ENCODE peak calls at places on chromosomes 16 and 17, in five cellular contexts. One of them, this sample, is unnamed.

GRCh38 chr17:36004604-36005003 is 3.3 kb upstream of the CCL15 start:
- DNase-seq in Caco-2: no peak
- DNase-seq in tibial artery: no peak
- DNase-seq in HCT116: no peak
- DNase-seq in aorta: no peak
- DNase-seq in this sample: no peak

GRCh38 chr17:46836500-46836899 is 14.9 kb upstream of the WNT9B start:
- DNase-seq in Caco-2: no peak
- DNase-seq in aorta: no peak
- DNase-seq in tibial artery: no peak
- DNase-seq in HCT116: no peak
- DNase-seq in this sample: peak; percentile 61

GRCh38 chr17:74454197-74455024 is 12.0 kb upstream of the CD300A start:
- DNase-seq in Caco-2: no peak
- DNase-seq in aorta: peak; percentile 94
- DNase-seq in tibial artery: peak; percentile 91
- DNase-seq in HCT116: peak; percentile 66
- DNase-seq in this sample: peak; percentile 99

GRCh38 chr16:9787717-9788116 is 394.5 kb downstream of the GRIN2A start:
- DNase-seq in HCT116: no peak
- DNase-seq in aorta: no peak
- DNase-seq in tibial artery: no peak
- DNase-seq in Caco-2: no peak
- DNase-seq in this sample: no peak

GRCh38 chr17:16297367-16298139 is 55.7 kb downstream of the CENPV start:
- DNase-seq in Caco-2: peak; percentile 45
- DNase-seq in tibial artery: no peak
- DNase-seq in HCT116: no peak
- DNase-seq in aorta: no peak
- DNase-seq in this sample: no peak

GRCh38 chr16:71700822-71701221 is 23.7 kb downstream of the PHLPP2 start:
- DNase-seq in HCT116: no peak
- DNase-seq in aorta: no peak
- DNase-seq in Caco-2: no peak
- DNase-seq in tibial artery: no peak
- DNase-seq in this sample: no peak

GRCh38 chr17:80064696-80065095 is 28.3 kb downstream of the CCDC40 start:
- DNase-seq in Caco-2: no peak
- DNase-seq in HCT116: no peak
- DNase-seq in tibial artery: no peak
- DNase-seq in aorta: no peak
- DNase-seq in this sample: peak; percentile 15

GRCh38 chr17:16449121-16449570 is 33.8 kb downstream of the TRPV2 start:
- DNase-seq in aorta: no peak
- DNase-seq in tibial artery: no peak
- DNase-seq in HCT116: no peak
- DNase-seq in Caco-2: no peak
- DNase-seq in this sample: peak; percentile 69

GRCh38 chr17:70629902-70630301 is 460.6 kb downstream of the KCNJ2 start:
- DNase-seq in HCT116: no peak
- DNase-seq in Caco-2: no peak
- DNase-seq in aorta: no peak
- DNase-seq in tibial artery: no peak
- DNase-seq in this sample: no peak

GRCh38 chr16:83577201-83577600 is 230.6 kb upstream of the HSBP1 start:
- DNase-seq in aorta: no peak
- DNase-seq in HCT116: no peak
- DNase-seq in tibial artery: no peak
- DNase-seq in Caco-2: no peak
- DNase-seq in this sample: no peak

GRCh38 chr17:59814685-59815084 is 78.1 kb downstream of the TUBD1 start:
- DNase-seq in Caco-2: no peak
- DNase-seq in HCT116: no peak
- DNase-seq in aorta: no peak
- DNase-seq in tibial artery: no peak
- DNase-seq in this sample: no peak

GRCh38 chr17:42275527-42276358 is 448 bp downstream of the STAT5B start:
- DNase-seq in HCT116: no peak
- DNase-seq in tibial artery: no peak
- DNase-seq in aorta: peak; percentile 45
- DNase-seq in Caco-2: no peak
- DNase-seq in this sample: peak; percentile 88

GRCh38 chr16:4415538-4416199 is 727 bp downstream of the CORO7 start:
- DNase-seq in aorta: peak; percentile 78
- DNase-seq in tibial artery: peak; percentile 60
- DNase-seq in Caco-2: no peak
- DNase-seq in HCT116: no peak
- DNase-seq in this sample: peak; percentile 94

GRCh38 chr16:49282690-49283375 is 1.2 kb upstream of the CBLN1 start:
- DNase-seq in aorta: no peak
- DNase-seq in HCT116: no peak
- DNase-seq in Caco-2: no peak
- DNase-seq in tibial artery: no peak
- DNase-seq in this sample: peak; percentile 84

GRCh38 chr17:82239926-82240505 is 11.2 kb downstream of the SLC16A3 start:
- DNase-seq in tibial artery: no peak
- DNase-seq in HCT116: no peak
- DNase-seq in aorta: no peak
- DNase-seq in Caco-2: no peak
- DNase-seq in this sample: peak; percentile 87

GRCh38 chr16:54240180-54241125 is 46.1 kb downstream of the IRX3 start:
- DNase-seq in Caco-2: no peak
- DNase-seq in HCT116: no peak
- DNase-seq in aorta: no peak
- DNase-seq in tibial artery: no peak
- DNase-seq in this sample: peak; percentile 45

GRCh38 chr16:11681526-11681925 is 13.3 kb downstream of the SNN start:
- DNase-seq in tibial artery: no peak
- DNase-seq in Caco-2: no peak
- DNase-seq in aorta: no peak
- DNase-seq in HCT116: no peak
- DNase-seq in this sample: no peak

GRCh38 chr16:20760346-20760745 is 3.5 kb upstream of the ACSM3 start:
- DNase-seq in aorta: no peak
- DNase-seq in tibial artery: no peak
- DNase-seq in Caco-2: no peak
- DNase-seq in HCT116: no peak
- DNase-seq in this sample: no peak

GRCh38 chr17:79941088-79942010 is 94.3 kb downstream of the TBC1D16 start:
- DNase-seq in tibial artery: peak; percentile 19
- DNase-seq in Caco-2: peak; percentile 30
- DNase-seq in aorta: peak; percentile 48
- DNase-seq in HCT116: no peak
- DNase-seq in this sample: peak; percentile 74

GRCh38 chr17:13027246-13027645 is 9.4 kb upstream of the ELAC2 start:
- DNase-seq in Caco-2: no peak
- DNase-seq in aorta: no peak
- DNase-seq in tibial artery: no peak
- DNase-seq in HCT116: no peak
- DNase-seq in this sample: no peak

GRCh38 chr17:79691931-79692330 is 38.8 kb upstream of the ENPP7 start:
- DNase-seq in tibial artery: no peak
- DNase-seq in Caco-2: no peak
- DNase-seq in aorta: no peak
- DNase-seq in HCT116: no peak
- DNase-seq in this sample: no peak

GRCh38 chr16:66143422-66143821 is 223.1 kb upstream of the CDH5 start:
- DNase-seq in HCT116: no peak
- DNase-seq in tibial artery: no peak
- DNase-seq in Caco-2: no peak
- DNase-seq in aorta: no peak
- DNase-seq in this sample: peak; percentile 52

GRCh38 chr16:84582958-84583516 is 34.8 kb downstream of the COTL1 start:
- DNase-seq in aorta: no peak
- DNase-seq in tibial artery: no peak
- DNase-seq in HCT116: no peak
- DNase-seq in Caco-2: no peak
- DNase-seq in this sample: peak; percentile 97

GRCh38 chr16:11546522-11547485 is 39.9 kb downstream of the LITAF start:
- DNase-seq in tibial artery: no peak
- DNase-seq in Caco-2: no peak
- DNase-seq in HCT116: no peak
- DNase-seq in aorta: no peak
- DNase-seq in this sample: peak; percentile 71

GRCh38 chr17:78645421-78646295 is 68.5 kb upstream of the DNAH17 start:
- DNase-seq in HCT116: no peak
- DNase-seq in aorta: peak; percentile 94
- DNase-seq in Caco-2: no peak
- DNase-seq in tibial artery: peak; percentile 78
- DNase-seq in this sample: peak; percentile 50

GRCh38 chr16:78647019-78647418 is 547.6 kb downstream of the WWOX start:
- DNase-seq in HCT116: no peak
- DNase-seq in tibial artery: no peak
- DNase-seq in aorta: no peak
- DNase-seq in Caco-2: no peak
- DNase-seq in this sample: no peak

GRCh38 chr16:78647491-78647890 is 548.0 kb downstream of the WWOX start:
- DNase-seq in aorta: no peak
- DNase-seq in HCT116: no peak
- DNase-seq in Caco-2: no peak
- DNase-seq in tibial artery: no peak
- DNase-seq in this sample: no peak

GRCh38 chr16:78654929-78655328 is 555.5 kb downstream of the WWOX start:
- DNase-seq in HCT116: no peak
- DNase-seq in aorta: no peak
- DNase-seq in Caco-2: no peak
- DNase-seq in tibial artery: no peak
- DNase-seq in this sample: no peak

GRCh38 chr16:78648517-78648916 is 549.1 kb downstream of the WWOX start:
- DNase-seq in aorta: no peak
- DNase-seq in HCT116: no peak
- DNase-seq in Caco-2: no peak
- DNase-seq in tibial artery: no peak
- DNase-seq in this sample: peak; percentile 78

DNA sequence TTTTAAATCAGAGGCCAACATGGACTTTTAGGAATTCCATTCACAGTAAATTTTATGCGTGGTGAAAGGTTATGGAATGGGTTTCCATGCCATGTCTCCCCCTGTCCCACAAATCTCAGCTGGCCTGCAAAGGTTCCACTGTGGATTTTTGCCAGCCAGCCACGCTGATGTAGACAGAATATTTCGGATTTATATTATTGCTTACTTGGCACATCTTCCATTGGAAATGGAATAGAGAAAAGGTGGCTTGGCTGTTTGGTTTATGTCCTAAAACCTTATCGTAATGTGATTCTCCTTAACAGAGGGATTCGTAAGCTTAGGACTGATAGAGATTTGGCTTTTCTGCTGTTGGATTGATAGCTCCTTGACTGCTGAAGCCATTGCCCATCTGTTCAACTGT is 551.2 kb downstream of the WWOX start:
- DNase-seq in HCT116: no peak
- DNase-seq in aorta: no peak
- DNase-seq in Caco-2: no peak
- DNase-seq in tibial artery: no peak
- DNase-seq in this sample: no peak
- H3K4me1 ChIP-seq in HCT116: no peaks in the 10 kb centered on the region
- H3K4me1 ChIP-seq in aorta: no peaks in the 10 kb centered on the region
- H3K4me1 ChIP-seq in Caco-2: peaks cover under 1% of the 10 kb centered on the region
- H3K4me1 ChIP-seq in tibial artery: peaks cover 12% of the 10 kb centered on the region
- H3K4me1 ChIP-seq in this sample: no peaks in the 10 kb centered on the region

GRCh38 chr17:4858880-4859260 is 25.7 kb downstream of the MINK1 start:
- DNase-seq in tibial artery: no peak
- DNase-seq in aorta: peak; percentile 71
- DNase-seq in Caco-2: no peak
- DNase-seq in HCT116: no peak
- DNase-seq in this sample: peak; percentile 72
- H3K4me3 ChIP-seq in tibial artery: no peak overlapping the region
- H3K4me3 ChIP-seq in aorta: no peak overlapping the region
- H3K4me3 ChIP-seq in Caco-2: no peak overlapping the region
- H3K4me3 ChIP-seq in HCT116: no peak overlapping the region
- H3K4me3 ChIP-seq in this sample: no peak overlapping the region

GRCh38 chr17:31487648-31488263 is 96.3 kb downstream of the RAB11FIP4 start:
- DNase-seq in tibial artery: peak; percentile 74
- DNase-seq in Caco-2: peak; percentile 95
- DNase-seq in aorta: peak; percentile 90
- DNase-seq in HCT116: peak; percentile 87
- DNase-seq in this sample: peak; percentile 98
- H3K4me1 ChIP-seq in tibial artery: peaks cover 22% of the 10 kb centered on the region
- H3K4me1 ChIP-seq in Caco-2: peaks cover 33% of the 10 kb centered on the region
- H3K4me1 ChIP-seq in aorta: no peaks in the 10 kb centered on the region
- H3K4me1 ChIP-seq in HCT116: peaks cover 34% of the 10 kb centered on the region
- H3K4me1 ChIP-seq in this sample: no peaks in the 10 kb centered on the region

GRCh38 chr17:73342057-73342522 is 30.3 kb upstream of the CDC42EP4 start:
- DNase-seq in aorta: peak; percentile 88
- DNase-seq in Caco-2: no peak
- DNase-seq in HCT116: no peak
- DNase-seq in tibial artery: peak; percentile 64
- DNase-seq in this sample: peak; percentile 90

GRCh38 chr17:73342549-73343167 is 30.9 kb upstream of the CDC42EP4 start:
- DNase-seq in Caco-2: no peak
- DNase-seq in HCT116: no peak
- DNase-seq in aorta: no peak
- DNase-seq in tibial artery: no peak
- DNase-seq in this sample: peak; percentile 79

GRCh38 chr17:73343739-73344454 is 32.1 kb upstream of the CDC42EP4 start:
- DNase-seq in HCT116: no peak
- DNase-seq in tibial artery: no peak
- DNase-seq in aorta: no peak
- DNase-seq in Caco-2: no peak
- DNase-seq in this sample: peak; percentile 76

GRCh38 chr17:73341350-73342056 is 29.7 kb upstream of the CDC42EP4 start:
- DNase-seq in tibial artery: no peak
- DNase-seq in Caco-2: no peak
- DNase-seq in aorta: no peak
- DNase-seq in HCT116: no peak
- DNase-seq in this sample: peak; percentile 85

GRCh38 chr17:73343168-73343634 is 31.4 kb upstream of the CDC42EP4 start:
- DNase-seq in tibial artery: peak; percentile 59
- DNase-seq in HCT116: no peak
- DNase-seq in Caco-2: no peak
- DNase-seq in aorta: peak; percentile 84
- DNase-seq in this sample: peak; percentile 73
- H3K4me3 ChIP-seq in tibial artery: peak overlapping the region; percentile 27
- H3K4me3 ChIP-seq in HCT116: no peak overlapping the region
- H3K4me3 ChIP-seq in Caco-2: no peak overlapping the region
- H3K4me3 ChIP-seq in aorta: no peak overlapping the region
- H3K4me3 ChIP-seq in this sample: no peak overlapping the region

DNA sequence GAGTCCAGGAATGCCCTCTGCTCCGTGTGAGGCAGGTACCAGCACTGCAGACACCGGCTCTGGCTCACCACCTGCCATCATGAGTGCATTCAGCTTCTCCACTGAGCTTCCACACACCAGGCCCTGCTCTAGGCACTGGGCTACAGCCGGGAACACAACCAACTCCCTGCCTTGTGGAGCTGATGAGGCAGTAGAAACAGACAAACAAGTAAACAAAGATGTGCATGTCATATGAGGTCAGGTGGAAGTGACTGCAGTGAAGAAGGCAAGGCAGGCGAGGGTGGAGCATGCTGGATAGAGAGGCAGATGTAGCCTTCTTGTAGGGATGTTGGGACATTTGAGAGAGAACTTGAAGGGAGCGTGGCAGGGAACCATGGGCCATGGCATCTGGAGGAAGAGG is 5.0 kb downstream of the NLRC5 start:
- DNase-seq in Caco-2: no peak
- DNase-seq in HCT116: no peak
- DNase-seq in tibial artery: no peak
- DNase-seq in aorta: no peak
- DNase-seq in this sample: no peak
- H3K4me1 ChIP-seq in Caco-2: peaks cover 3% of the 10 kb centered on the region
- H3K4me1 ChIP-seq in HCT116: peaks cover 15% of the 10 kb centered on the region
- H3K4me1 ChIP-seq in tibial artery: peaks cover 31% of the 10 kb centered on the region
- H3K4me1 ChIP-seq in aorta: no peaks in the 10 kb centered on the region
- H3K4me1 ChIP-seq in this sample: peaks cover 27% of the 10 kb centered on the region